ENCODE peak calls at places on chromosomes 2 and 18, in seven cellular contexts. One of them, this sample, is unnamed.

GRCh38 chr2:104952976-104953375 is 84.9 kb upstream of the MRPS9 start:
- DNase-seq in heart right ventricle: no peak
- DNase-seq in HFFc6: no peak
- DNase-seq in AG04450: no peak
- DNase-seq in pancreas: no peak
- DNase-seq in osteoblast: no peak
- DNase-seq in dorsolateral prefrontal cortex: no peak
- DNase-seq in this sample: no peak

GRCh38 chr2:134137182-134137595 is 116.7 kb upstream of the MGAT5 start:
- DNase-seq in AG04450: no peak
- DNase-seq in heart right ventricle: no peak
- DNase-seq in HFFc6: peak; percentile 74
- DNase-seq in dorsolateral prefrontal cortex: no peak
- DNase-seq in osteoblast: peak; percentile 94
- DNase-seq in pancreas: peak; percentile 57
- DNase-seq in this sample: no peak

GRCh38 chr2:84878896-84879594 is 1.8 kb downstream of the TRABD2A start:
- DNase-seq in heart right ventricle: no peak
- DNase-seq in AG04450: no peak
- DNase-seq in pancreas: no peak
- DNase-seq in dorsolateral prefrontal cortex: no peak
- DNase-seq in HFFc6: no peak
- DNase-seq in osteoblast: no peak
- DNase-seq in this sample: no peak

GRCh38 chr2:158269143-158269542 is 167.5 kb downstream of the UPP2 start:
- DNase-seq in osteoblast: no peak
- DNase-seq in pancreas: no peak
- DNase-seq in AG04450: no peak
- DNase-seq in HFFc6: no peak
- DNase-seq in dorsolateral prefrontal cortex: no peak
- DNase-seq in heart right ventricle: no peak
- DNase-seq in this sample: no peak

GRCh38 chr2:106664669-106665068 is 177.5 kb downstream of the CD8B2 start:
- DNase-seq in pancreas: no peak
- DNase-seq in AG04450: no peak
- DNase-seq in heart right ventricle: no peak
- DNase-seq in osteoblast: no peak
- DNase-seq in dorsolateral prefrontal cortex: no peak
- DNase-seq in HFFc6: no peak
- DNase-seq in this sample: no peak

GRCh38 chr2:72942293-72942692 is 25.0 kb downstream of the EMX1 start:
- DNase-seq in heart right ventricle: no peak
- DNase-seq in osteoblast: no peak
- DNase-seq in dorsolateral prefrontal cortex: no peak
- DNase-seq in pancreas: no peak
- DNase-seq in AG04450: no peak
- DNase-seq in HFFc6: no peak
- DNase-seq in this sample: no peak

GRCh38 chr2:73243884-73244570 is 9.9 kb downstream of the CCT7 start:
- DNase-seq in dorsolateral prefrontal cortex: no peak
- DNase-seq in heart right ventricle: no peak
- DNase-seq in AG04450: no peak
- DNase-seq in HFFc6: peak; percentile 82
- DNase-seq in osteoblast: no peak
- DNase-seq in pancreas: no peak
- DNase-seq in this sample: no peak

GRCh38 chr2:221096651-221097567 is 475.2 kb downstream of the EPHA4 start:
- DNase-seq in osteoblast: no peak
- DNase-seq in AG04450: no peak
- DNase-seq in pancreas: no peak
- DNase-seq in heart right ventricle: no peak
- DNase-seq in dorsolateral prefrontal cortex: no peak
- DNase-seq in HFFc6: no peak
- DNase-seq in this sample: no peak

GRCh38 chr18:11654736-11655604 is 34.1 kb upstream of the GNAL start:
- DNase-seq in pancreas: peak; percentile 23
- DNase-seq in dorsolateral prefrontal cortex: no peak
- DNase-seq in osteoblast: peak; percentile 91
- DNase-seq in HFFc6: peak; percentile 7
- DNase-seq in AG04450: no peak
- DNase-seq in heart right ventricle: peak; percentile 67
- DNase-seq in this sample: peak; percentile 38

GRCh38 chr2:226423498-226423960 is 376.1 kb downstream of the IRS1 start:
- DNase-seq in heart right ventricle: peak; percentile 12
- DNase-seq in dorsolateral prefrontal cortex: no peak
- DNase-seq in HFFc6: no peak
- DNase-seq in pancreas: no peak
- DNase-seq in AG04450: no peak
- DNase-seq in osteoblast: no peak
- DNase-seq in this sample: no peak

DNA sequence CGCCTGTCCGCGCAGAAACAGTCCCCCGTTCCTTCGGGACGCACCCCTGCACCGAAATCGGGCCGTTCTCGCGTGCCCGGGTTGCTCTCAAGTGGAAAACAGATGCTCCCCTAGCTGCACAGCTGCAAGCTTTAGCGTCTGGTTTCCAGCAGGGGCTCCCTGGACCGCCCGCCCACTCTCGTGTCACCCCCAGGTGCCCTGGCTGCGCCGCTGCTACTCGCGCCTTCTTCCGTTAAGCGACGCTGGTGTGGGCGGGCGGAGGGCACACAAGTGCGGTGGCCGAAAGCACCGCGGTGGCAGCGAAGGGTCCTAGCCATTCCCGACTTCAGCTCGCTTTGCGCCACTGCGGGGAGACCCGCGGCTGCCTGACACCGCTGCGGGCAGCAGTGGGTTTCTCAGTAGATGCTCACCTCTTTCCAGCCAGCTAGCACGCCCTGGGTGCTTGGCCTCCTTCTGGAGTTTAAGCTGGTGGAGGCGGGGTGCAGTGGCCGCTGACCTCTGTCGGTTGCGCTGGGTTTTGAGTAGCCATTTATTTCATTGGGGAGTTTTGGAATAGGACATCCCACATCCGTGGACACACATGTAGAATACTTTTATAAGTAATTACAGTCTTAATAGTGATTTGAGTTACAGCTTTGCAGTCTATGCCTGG is 806 bp downstream of the ZNF407 start:
- DNase-seq in pancreas: peak; percentile 52
- DNase-seq in osteoblast: no peak
- DNase-seq in HFFc6: peak; percentile 37
- DNase-seq in dorsolateral prefrontal cortex: no peak
- DNase-seq in AG04450: no peak
- DNase-seq in heart right ventricle: peak; percentile 60
- DNase-seq in this sample: no peak
- TF ChIP-seq CTCF in pancreas: no peak
- TF ChIP-seq CTCF in osteoblast: no peak
- TF ChIP-seq CTCF in HFFc6: peak; percentile 44
- TF ChIP-seq CTCF in dorsolateral prefrontal cortex: no peak
- TF ChIP-seq CTCF in AG04450: peak; percentile 26
- TF ChIP-seq CTCF in heart right ventricle: peak; percentile 17
- TF ChIP-seq CTCF in this sample: no peak

GRCh38 chr2:25256486-25256875 is 85.2 kb downstream of the DNMT3A start:
- DNase-seq in HFFc6: no peak
- DNase-seq in osteoblast: peak; percentile 27
- DNase-seq in dorsolateral prefrontal cortex: no peak
- DNase-seq in heart right ventricle: no peak
- DNase-seq in AG04450: no peak
- DNase-seq in pancreas: no peak
- DNase-seq in this sample: no peak

GRCh38 chr2:25257032-25257455 is 84.7 kb downstream of the DNMT3A start:
- DNase-seq in dorsolateral prefrontal cortex: no peak
- DNase-seq in HFFc6: peak; percentile 65
- DNase-seq in AG04450: peak; percentile 43
- DNase-seq in heart right ventricle: no peak
- DNase-seq in osteoblast: peak; percentile 80
- DNase-seq in pancreas: no peak
- DNase-seq in this sample: no peak

GRCh38 chr2:25258814-25259743 is 82.6 kb downstream of the DNMT3A start:
- DNase-seq in heart right ventricle: no peak
- DNase-seq in HFFc6: no peak
- DNase-seq in pancreas: no peak
- DNase-seq in AG04450: no peak
- DNase-seq in osteoblast: no peak
- DNase-seq in dorsolateral prefrontal cortex: no peak
- DNase-seq in this sample: no peak

GRCh38 chr2:25259744-25260124 is 82.0 kb downstream of the DNMT3A start:
- DNase-seq in heart right ventricle: no peak
- DNase-seq in osteoblast: no peak
- DNase-seq in dorsolateral prefrontal cortex: no peak
- DNase-seq in AG04450: no peak
- DNase-seq in pancreas: no peak
- DNase-seq in HFFc6: no peak
- DNase-seq in this sample: no peak

DNA sequence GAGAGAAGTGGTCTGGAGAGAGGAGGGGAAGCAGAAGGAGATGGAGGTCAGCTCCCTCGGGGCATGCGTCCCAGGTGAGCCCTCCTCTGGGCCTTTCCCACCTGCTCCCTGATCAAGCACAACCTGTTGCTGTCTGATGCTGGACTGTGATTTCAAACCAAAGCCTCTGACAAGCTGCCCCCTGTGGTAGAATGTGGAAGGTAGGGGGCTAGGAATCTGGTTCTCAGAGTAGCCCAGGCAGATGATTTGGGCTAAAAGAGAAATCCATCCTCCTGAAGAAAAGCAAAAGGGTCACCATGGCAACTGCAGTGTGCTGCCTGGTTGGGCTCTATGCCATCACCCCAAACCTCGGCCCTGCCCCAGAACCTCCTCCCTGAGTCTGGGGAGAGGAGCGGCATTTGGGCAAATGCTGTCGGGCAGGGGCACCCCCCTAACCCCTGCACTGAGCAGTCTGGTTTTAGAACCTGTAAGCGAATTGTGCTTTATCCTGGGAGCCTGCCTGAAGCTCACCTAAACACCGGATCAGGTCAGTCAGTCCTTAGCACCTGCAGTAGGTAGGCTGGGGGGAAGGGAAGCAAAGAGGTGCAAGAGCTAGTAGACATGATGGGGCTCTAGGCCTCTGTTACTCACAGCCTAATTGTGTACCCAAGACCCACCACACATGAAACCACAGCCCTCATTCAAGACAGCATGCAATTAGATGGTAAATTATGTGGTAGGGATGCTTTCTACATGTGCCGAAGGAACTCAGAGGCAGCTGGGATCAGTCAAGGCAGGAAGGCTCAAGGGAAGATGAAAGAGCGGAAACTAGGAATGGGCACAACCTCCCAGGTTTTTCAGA is 83.6 kb downstream of the DNMT3A start:
- DNase-seq in pancreas: no peak
- DNase-seq in heart right ventricle: no peak
- DNase-seq in osteoblast: peak; percentile 80
- DNase-seq in AG04450: no peak
- DNase-seq in dorsolateral prefrontal cortex: no peak
- DNase-seq in HFFc6: no peak
- DNase-seq in this sample: no peak
- TF ChIP-seq CTCF in pancreas: no peak
- TF ChIP-seq CTCF in heart right ventricle: no peak
- TF ChIP-seq CTCF in osteoblast: no peak
- TF ChIP-seq CTCF in AG04450: peak; percentile 21
- TF ChIP-seq CTCF in dorsolateral prefrontal cortex: no peak
- TF ChIP-seq CTCF in HFFc6: peak; percentile 35
- TF ChIP-seq CTCF in this sample: no peak

DNA sequence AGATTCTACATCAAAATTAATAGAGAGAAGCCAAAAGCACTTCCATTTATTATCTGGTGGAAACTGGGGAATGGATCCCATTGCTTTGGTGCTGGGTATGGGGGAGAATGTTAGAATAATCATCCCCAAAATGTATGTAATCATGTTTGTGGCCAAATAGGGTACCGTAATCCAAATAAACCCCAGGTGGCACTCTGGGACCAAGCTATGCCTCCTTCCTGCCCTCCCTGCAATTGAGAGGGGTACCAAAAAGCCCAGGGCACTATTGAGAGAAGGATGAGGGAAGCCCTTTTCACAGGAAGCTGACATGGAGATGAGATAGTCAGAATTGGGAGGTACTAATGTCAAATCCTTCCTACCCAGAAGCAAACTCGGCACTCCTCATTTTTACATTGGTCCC is 85.7 kb upstream of the NRP2 start:
- DNase-seq in AG04450: no peak
- DNase-seq in osteoblast: no peak
- DNase-seq in HFFc6: no peak
- DNase-seq in heart right ventricle: no peak
- DNase-seq in dorsolateral prefrontal cortex: no peak
- DNase-seq in pancreas: no peak
- DNase-seq in this sample: no peak
- TF ChIP-seq CTCF in AG04450: no peak
- TF ChIP-seq CTCF in osteoblast: no peak
- TF ChIP-seq CTCF in HFFc6: no peak
- TF ChIP-seq CTCF in heart right ventricle: no peak
- TF ChIP-seq CTCF in dorsolateral prefrontal cortex: no peak
- TF ChIP-seq CTCF in pancreas: no peak
- TF ChIP-seq CTCF in this sample: no peak

GRCh38 chr2:176134978-176135575 is 5.6 kb downstream of the HOXD8 start:
- DNase-seq in HFFc6: peak; percentile 24
- DNase-seq in osteoblast: peak; percentile 88
- DNase-seq in dorsolateral prefrontal cortex: no peak
- DNase-seq in pancreas: no peak
- DNase-seq in AG04450: no peak
- DNase-seq in heart right ventricle: no peak
- DNase-seq in this sample: no peak
- TF ChIP-seq CTCF in HFFc6: peak; percentile 43
- TF ChIP-seq CTCF in osteoblast: no peak
- TF ChIP-seq CTCF in dorsolateral prefrontal cortex: no peak
- TF ChIP-seq CTCF in pancreas: no peak
- TF ChIP-seq CTCF in AG04450: no peak
- TF ChIP-seq CTCF in heart right ventricle: no peak
- TF ChIP-seq CTCF in this sample: no peak

GRCh38 chr2:65320042-65320711 is 92.5 kb downstream of the ACTR2 start:
- DNase-seq in pancreas: no peak
- DNase-seq in HFFc6: peak; percentile 98
- DNase-seq in osteoblast: peak; percentile 96
- DNase-seq in heart right ventricle: peak; percentile 33
- DNase-seq in dorsolateral prefrontal cortex: no peak
- DNase-seq in AG04450: peak; percentile 82
- DNase-seq in this sample: no peak
- TF ChIP-seq CTCF in pancreas: no peak
- TF ChIP-seq CTCF in HFFc6: peak; percentile 78
- TF ChIP-seq CTCF in osteoblast: peak; percentile 80
- TF ChIP-seq CTCF in heart right ventricle: no peak
- TF ChIP-seq CTCF in dorsolateral prefrontal cortex: no peak
- TF ChIP-seq CTCF in AG04450: peak; percentile 74
- TF ChIP-seq CTCF in this sample: no peak

GRCh38 chr2:219724628-219725027 is 97.2 kb downstream of the SLC4A3 start:
- DNase-seq in AG04450: peak; percentile 20
- DNase-seq in HFFc6: no peak
- DNase-seq in pancreas: no peak
- DNase-seq in osteoblast: no peak
- DNase-seq in dorsolateral prefrontal cortex: no peak
- DNase-seq in heart right ventricle: no peak
- DNase-seq in this sample: no peak

GRCh38 chr2:219728993-219729487 is 101.6 kb downstream of the SLC4A3 start:
- DNase-seq in dorsolateral prefrontal cortex: no peak
- DNase-seq in osteoblast: no peak
- DNase-seq in AG04450: no peak
- DNase-seq in HFFc6: no peak
- DNase-seq in heart right ventricle: no peak
- DNase-seq in pancreas: no peak
- DNase-seq in this sample: no peak

GRCh38 chr2:219727771-219728429 is 100.5 kb downstream of the SLC4A3 start:
- DNase-seq in HFFc6: no peak
- DNase-seq in heart right ventricle: no peak
- DNase-seq in osteoblast: no peak
- DNase-seq in AG04450: no peak
- DNase-seq in dorsolateral prefrontal cortex: no peak
- DNase-seq in pancreas: no peak
- DNase-seq in this sample: no peak

GRCh38 chr2:219723311-219723710 is 95.9 kb downstream of the SLC4A3 start:
- DNase-seq in dorsolateral prefrontal cortex: no peak
- DNase-seq in HFFc6: no peak
- DNase-seq in AG04450: no peak
- DNase-seq in osteoblast: no peak
- DNase-seq in heart right ventricle: no peak
- DNase-seq in pancreas: no peak
- DNase-seq in this sample: no peak

GRCh38 chr2:219726916-219727315 is 99.5 kb downstream of the SLC4A3 start:
- DNase-seq in osteoblast: no peak
- DNase-seq in heart right ventricle: no peak
- DNase-seq in AG04450: no peak
- DNase-seq in dorsolateral prefrontal cortex: no peak
- DNase-seq in pancreas: no peak
- DNase-seq in HFFc6: no peak
- DNase-seq in this sample: no peak
- TF ChIP-seq CTCF in osteoblast: peak; percentile 26
- TF ChIP-seq CTCF in heart right ventricle: peak; percentile 37
- TF ChIP-seq CTCF in AG04450: no peak
- TF ChIP-seq CTCF in dorsolateral prefrontal cortex: no peak
- TF ChIP-seq CTCF in pancreas: no peak
- TF ChIP-seq CTCF in HFFc6: peak; percentile 31
- TF ChIP-seq CTCF in this sample: no peak